ENCODE peak calls at places on chromosome 17, in nine cellular contexts. M, P, S, T, K, C, E, V and U are unnamed samples.

GRCh38 chr17:9206989-9207317 is 185.6 kb downstream of the NTN1 start:
- DNase-seq in M (no peak), P (no peak), S (no peak), T (no peak), K (peak), C (no peak), E (no peak), V (no peak), U (peak)

GRCh38 chr17:64005734-64006167 is 7.6 kb downstream of the PRR29 start:
- DNase-seq in M (no peak), P (no peak), S (peak), T (no peak), K (peak), C (peak), E (no peak), V (no peak), U (peak)

GRCh38 chr17:82328994-82329507 is 4.5 kb downstream of the SECTM1 start:
- DNase-seq in M (no peak), P (no peak), S (no peak), T (no peak), K (no peak), C (no peak), E (no peak), V (no peak), U (no peak)

GRCh38 chr17:13770702-13771101 is 169.0 kb upstream of the HS3ST3A1 start:
- DNase-seq in M (no peak), P (no peak), S (no peak), T (no peak), K (no peak), C (no peak), E (no peak), V (no peak), U (no peak)

GRCh38 chr17:27233783-27234182 is 60.1 kb upstream of the WSB1 start:
- DNase-seq in M (no peak), P (no peak), S (no peak), T (no peak), K (no peak), C (no peak), E (no peak), V (no peak), U (no peak)

GRCh38 chr17:14474591-14474990 is 173.7 kb downstream of the HS3ST3B1 start:
- DNase-seq in M (no peak), P (no peak), S (no peak), T (no peak), K (no peak), C (no peak), E (no peak), V (no peak), U (no peak)

GRCh38 chr17:77882481-77883212 is 75.9 kb upstream of the TNRC6C start:
- DNase-seq in M (no peak), P (no peak), S (peak), T (peak), K (peak), C (peak), E (peak), V (no peak), U (peak)

GRCh38 chr17:148757-149156 is 11.4 kb downstream of the SCGB1C2 start:
- DNase-seq in M (no peak), P (no peak), S (no peak), T (no peak), K (no peak), C (no peak), E (no peak), V (no peak), U (peak)

GRCh38 chr17:31274252-31274651 is 22.8 kb downstream of the OMG start:
- DNase-seq in M (peak), P (no peak), S (no peak), T (peak), K (no peak), C (no peak), E (no peak), V (no peak), U (no peak)

GRCh38 chr17:49980703-49981197 is 11.8 kb downstream of the DLX4 start:
- DNase-seq in M (peak), P (no peak), S (no peak), T (no peak), K (no peak), C (no peak), E (no peak), V (no peak), U (no peak)

GRCh38 chr17:79842136-79842655 is 3.0 kb upstream of the CBX4 start:
- DNase-seq in M (no peak), P (no peak), S (no peak), T (no peak), K (no peak), C (no peak), E (no peak), V (no peak), U (no peak)

GRCh38 chr17:79841369-79842135 is 2.3 kb upstream of the CBX4 start:
- DNase-seq in M (no peak), P (no peak), S (no peak), T (no peak), K (peak), C (no peak), E (no peak), V (no peak), U (peak)

GRCh38 chr17:79843917-79844815 is 4.9 kb upstream of the CBX4 start:
- DNase-seq in M (no peak), P (peak), S (peak), T (no peak), K (peak), C (no peak), E (no peak), V (no peak), U (peak)

GRCh38 chr17:79843475-79843916 is 4.3 kb upstream of the CBX4 start:
- DNase-seq in M (no peak), P (no peak), S (no peak), T (no peak), K (peak), C (no peak), E (no peak), V (no peak), U (no peak)

GRCh38 chr17:79842656-79843474 is 3.6 kb upstream of the CBX4 start:
- DNase-seq in M (no peak), P (peak), S (no peak), T (peak), K (peak), C (no peak), E (peak), V (no peak), U (no peak)
- TF ChIP-seq CTCF in M (no peak), P (no peak), S (no peak), T (no peak), K (no peak), C (no peak), E (no peak), V (no peak), U (no peak)

GRCh38 chr17:18323007-18323406 is 7.9 kb downstream of the SMCR8 start:
- DNase-seq in M (no peak), P (no peak), S (no peak), T (no peak), K (no peak), C (no peak), E (no peak), V (no peak), U (no peak)
- TF ChIP-seq CTCF in M (no peak), P (no peak), S (no peak), T (no peak), K (no peak), C (no peak), E (no peak), V (no peak), U (no peak)

GRCh38 chr17:8189711-8190477 is at the start of gene BORCS6:
- DNase-seq in M (peak), P (peak), S (peak), T (peak), K (peak), C (peak), E (peak), V (peak), U (peak)
- TF ChIP-seq CTCF in M (peak), P (no peak), S (no peak), T (no peak), K (no peak), C (no peak), E (peak), V (no peak), U (no peak)

GRCh38 chr17:45270828-45271418 is 9.0 kb upstream of the SPATA32 start:
- DNase-seq in M (no peak), P (peak), S (peak), T (peak), K (peak), C (no peak), E (no peak), V (no peak), U (peak)
- TF ChIP-seq CTCF in M (peak), P (peak), S (peak), T (peak), K (peak), C (no peak), E (peak), V (peak), U (peak)

GRCh38 chr17:4852504-4853075 is 19.4 kb downstream of the MINK1 start:
- DNase-seq in M (no peak), P (no peak), S (peak), T (peak), K (peak), C (no peak), E (no peak), V (no peak), U (no peak)
- TF ChIP-seq CTCF in M (no peak), P (no peak), S (no peak), T (no peak), K (no peak), C (no peak), E (no peak), V (no peak), U (no peak)

GRCh38 chr17:17877548-17878358 is 41.0 kb upstream of the SREBF1 start:
- DNase-seq in M (no peak), P (no peak), S (no peak), T (peak), K (peak), C (peak), E (no peak), V (peak), U (peak)
- TF ChIP-seq CTCF in M (no peak), P (no peak), S (no peak), T (no peak), K (no peak), C (no peak), E (no peak), V (no peak), U (no peak)